ENCODE peak calls at places on chromosome 2, in ten cellular contexts. Y, O, J, M, K, B, S, L, E and G are unnamed samples.

GRCh38 chr2:216618785-216619184 is 14.4 kb upstream of the IGFBP2 start:
- DNase-seq in O (no peak), S (no peak), J (no peak), K (no peak), E (no peak), Y (no peak), L (no peak), B (no peak), M (no peak), G (no peak)

GRCh38 chr2:55965276-55965675 is 41.7 kb upstream of the EFEMP1 start:
- DNase-seq in B (no peak), O (no peak), J (no peak), Y (no peak), L (peak), M (no peak), S (no peak), E (no peak), K (no peak), G (no peak)

GRCh38 chr2:185787530-185788145 is 49.0 kb downstream of the FSIP2 start:
- DNase-seq in M (no peak), Y (no peak), S (no peak), J (peak), O (no peak), K (no peak), L (no peak), E (no peak), B (no peak), G (peak)

GRCh38 chr2:2660789-2661355 is 329.8 kb upstream of the MYT1L start:
- DNase-seq in M (no peak), L (no peak), E (no peak), O (no peak), S (no peak), B (no peak), K (no peak), J (no peak), Y (no peak), G (no peak)

GRCh38 chr2:10211822-10212438 is 89.4 kb downstream of the RRM2 start:
- DNase-seq in B (no peak), Y (no peak), S (no peak), J (no peak), L (no peak), K (no peak), E (no peak), M (no peak), O (no peak), G (no peak)

GRCh38 chr2:26429779-26430654 is 28.3 kb downstream of the DRC1 start:
- DNase-seq in S (no peak), L (no peak), E (no peak), J (peak), O (no peak), Y (no peak), M (no peak), B (peak), K (no peak), G (no peak)

GRCh38 chr2:29060491-29060890 is 13.8 kb downstream of the PCARE start:
- DNase-seq in B (no peak), K (no peak), J (no peak), E (no peak), O (no peak), L (no peak), Y (no peak), M (no peak), S (no peak), G (no peak)

GRCh38 chr2:28610583-28611201 is 114.8 kb downstream of the PLB1 start:
- DNase-seq in E (no peak), O (no peak), K (no peak), J (peak), S (no peak), Y (peak), B (no peak), M (no peak), L (peak), G (peak)

GRCh38 chr2:233026211-233026813 is 6.2 kb upstream of the NEU2 start:
- DNase-seq in K (no peak), J (peak), E (no peak), M (no peak), S (no peak), L (no peak), O (no peak), B (no peak), Y (no peak), G (peak)

GRCh38 chr2:192146069-192147006 is 48.4 kb downstream of the TMEFF2 start:
- DNase-seq in O (peak), E (no peak), M (no peak), L (peak), K (no peak), J (peak), B (no peak), S (no peak), Y (no peak), G (peak)

GRCh38 chr2:164430166-164430783 is 191.0 kb downstream of the GRB14 start:
- DNase-seq in B (peak), J (peak), E (no peak), L (peak), K (no peak), O (peak), S (peak), Y (no peak), M (no peak), G (peak)

GRCh38 chr2:148901142-148901541 is 26.1 kb downstream of the KIF5C start:
- DNase-seq in Y (no peak), J (peak), S (no peak), B (peak), O (no peak), E (no peak), M (no peak), L (no peak), K (no peak), G (no peak)

GRCh38 chr2:64295326-64296149 is 151.3 kb upstream of the PELI1 start:
- DNase-seq in Y (peak), B (no peak), J (no peak), O (no peak), S (no peak), L (no peak), M (peak), E (no peak), K (no peak), G (no peak)

GRCh38 chr2:18721038-18721922 is 131.9 kb upstream of the NT5C1B start:
- DNase-seq in K (no peak), B (no peak), Y (no peak), L (peak), S (no peak), M (no peak), E (no peak), O (peak), J (no peak), G (peak)

GRCh38 chr2:189466656-189467055 is 25.4 kb downstream of the WDR75 start:
- DNase-seq in L (peak), O (peak), K (no peak), S (peak), E (no peak), Y (no peak), B (no peak), J (peak), M (no peak), G (peak)

GRCh38 chr2:201275991-201276390 is 15.7 kb downstream of the CASP8 start:
- DNase-seq in M (no peak), K (no peak), B (no peak), O (no peak), S (peak), E (no peak), L (no peak), Y (no peak), J (no peak), G (no peak)

GRCh38 chr2:120861576-120862191 is 126.0 kb downstream of the GLI2 start:
- DNase-seq in S (no peak), M (no peak), Y (no peak), O (no peak), E (no peak), B (no peak), K (no peak), J (no peak), L (peak), G (no peak)

GRCh38 chr2:191385416-191386160 is 140.4 kb downstream of the MYO1B start:
- DNase-seq in Y (no peak), E (no peak), L (peak), B (no peak), J (peak), M (no peak), K (no peak), O (no peak), S (no peak), G (no peak)

GRCh38 chr2:88680916-88681315 is 10.6 kb upstream of the RPIA start:
- DNase-seq in S (no peak), Y (no peak), B (no peak), E (no peak), M (no peak), L (no peak), O (no peak), K (no peak), J (no peak), G (no peak)

GRCh38 chr2:25322313-25322712 is 19.4 kb downstream of the DNMT3A start:
- DNase-seq in E (no peak), O (no peak), L (no peak), Y (peak), S (no peak), B (no peak), K (no peak), M (no peak), J (no peak), G (no peak)

GRCh38 chr2:97267411-97268074 is 154.6 kb downstream of the ANKRD36 start:
- DNase-seq in M (peak), O (no peak), B (no peak), L (peak), J (peak), Y (no peak), S (no peak), K (no peak), E (no peak), G (no peak)

GRCh38 chr2:230134496-230135073 is 65.9 kb upstream of the SLC16A14 start:
- DNase-seq in K (no peak), J (peak), S (no peak), Y (no peak), M (no peak), E (no peak), L (peak), B (no peak), O (peak), G (peak)

GRCh38 chr2:164697688-164698290 is 76.5 kb upstream of the GRB14 start:
- DNase-seq in B (no peak), E (no peak), L (peak), J (peak), S (peak), O (peak), M (no peak), Y (no peak), K (no peak), G (peak)

GRCh38 chr2:7097353-7097895 is 180.2 kb downstream of the RNF144A start:
- DNase-seq in E (peak), B (peak), Y (peak), L (peak), M (peak), K (peak), J (peak), S (peak), O (peak), G (peak)

GRCh38 chr2:101931402-101931801 is 60.4 kb upstream of the IL1R2 start:
- DNase-seq in E (no peak), K (no peak), M (no peak), S (no peak), J (no peak), B (no peak), Y (no peak), L (no peak), O (no peak), G (no peak)

GRCh38 chr2:120012771-120013568 is at the start of gene EPB41L5:
- DNase-seq in E (peak), J (peak), L (peak), M (peak), Y (peak), B (peak), K (peak), O (peak), S (peak), G (peak)

GRCh38 chr2:95294579-95295250 is 2.4 kb upstream of the KCNIP3 start:
- DNase-seq in Y (no peak), K (no peak), B (no peak), E (no peak), M (no peak), L (no peak), O (no peak), S (no peak), J (no peak), G (no peak)

GRCh38 chr2:238240761-238241711 is 1.2 kb upstream of the HES6 start:
- DNase-seq in J (peak), B (peak), K (no peak), L (no peak), M (no peak), O (peak), E (no peak), Y (no peak), S (peak), G (no peak)

GRCh38 chr2:9247177-9247576 is 40.6 kb downstream of the ASAP2 start:
- DNase-seq in K (no peak), M (no peak), O (no peak), B (no peak), J (no peak), E (no peak), Y (no peak), S (no peak), L (no peak), G (no peak)

GRCh38 chr2:196840171-196840570 is 31.0 kb upstream of the C2orf66 start:
- DNase-seq in L (no peak), K (no peak), J (no peak), M (no peak), O (no peak), S (no peak), B (no peak), E (no peak), Y (no peak), G (no peak)

GRCh38 chr2:174667461-174667860 is 69.9 kb upstream of the WIPF1 start:
- DNase-seq in M (no peak), J (no peak), S (peak), L (peak), E (no peak), O (no peak), B (no peak), K (no peak), Y (no peak), G (no peak)